ENCODE peak calls at places on chromosomes 4 and X, in eight cellular contexts. J is transverse colon, A is endodermal cell, B is ovary, H is cardiac muscle cell, L is uterus, N is K562, O is body of pancreas. R is an unnamed sample.

GRCh38 chr4:119480331-119480730 is 148.3 kb downstream of the PDE5A start:
- DNase-seq in J (no peak), A (no peak), B (no peak), H (no peak), L (no peak), N (no peak), O (no peak), R (no peak)

GRCh38 chrX:97672608-97673007 is 788.9 kb downstream of the RPA4 start:
- DNase-seq in J (no peak), A (no peak), B (no peak), H (no peak), L (no peak), N (no peak), O (no peak), R (no peak)

GRCh38 chr4:167021545-167022155 is 212.6 kb downstream of the SPOCK3 start:
- DNase-seq in J (peak; percentile 56), A (peak; percentile 89), B (peak; percentile 24), H (peak; percentile 80), L (peak; percentile 18), N (peak; percentile 68), O (peak; percentile 65), R (peak; percentile 72)

GRCh38 chrX:14509325-14510057 is 19.8 kb upstream of the GLRA2 start:
- DNase-seq in J (no peak), A (no peak), B (no peak), H (no peak), L (no peak), N (no peak), O (no peak), R (no peak)

GRCh38 chr4:118281611-118282442 is 71.0 kb downstream of the PRSS12 start:
- DNase-seq in J (no peak), A (peak; percentile 71), B (peak; percentile 48), H (peak; percentile 35), L (no peak), N (peak; percentile 52), O (peak; percentile 34), R (peak; percentile 41)

GRCh38 chrX:54920610-54921426 is at the start of gene TRO:
- DNase-seq in J (no peak), A (peak; percentile 85), B (no peak), H (peak; percentile 16), L (no peak), N (no peak), O (no peak), R (peak; percentile 35)

GRCh38 chr4:139921551-139922184 is 232.3 kb downstream of the MAML3 start:
- DNase-seq in J (peak; percentile 20), A (peak; percentile 55), B (no peak), H (no peak), L (no peak), N (no peak), O (peak; percentile 85), R (peak; percentile 91)

GRCh38 chrX:151458824-151459223 is 61.8 kb downstream of the VMA21 start:
- DNase-seq in J (no peak), A (no peak), B (no peak), H (peak; percentile 26), L (no peak), N (no peak), O (no peak), R (no peak)

GRCh38 chr4:85498068-85498733 is 23.3 kb downstream of the ARHGAP24 start:
- DNase-seq in J (peak; percentile 40), A (no peak), B (no peak), H (peak; percentile 79), L (peak; percentile 36), N (no peak), O (peak; percentile 74), R (no peak)

GRCh38 chr4:83810428-83810827 is 274.5 kb downstream of the GPAT3 start:
- DNase-seq in J (no peak), A (no peak), B (no peak), H (no peak), L (no peak), N (no peak), O (no peak), R (no peak)

GRCh38 chrX:153442463-153442862 is 3.4 kb downstream of the TREX2 start:
- DNase-seq in J (no peak), A (no peak), B (no peak), H (no peak), L (no peak), N (no peak), O (no peak), R (no peak)

GRCh38 chr4:52106142-52106541 is 55.0 kb downstream of the SPATA18 start:
- DNase-seq in J (no peak), A (no peak), B (no peak), H (no peak), L (no peak), N (no peak), O (no peak), R (no peak)

GRCh38 chrX:105821471-105822081 is 763 bp upstream of the NRK start:
- DNase-seq in J (peak; percentile 8), A (peak; percentile 79), B (peak; percentile 23), H (peak; percentile 50), L (no peak), N (no peak), O (peak; percentile 11), R (no peak)

GRCh38 chr4:915595-915994 is 16.5 kb downstream of the GAK start:
- DNase-seq in J (no peak), A (peak; percentile 61), B (no peak), H (peak; percentile 32), L (no peak), N (no peak), O (no peak), R (no peak)

GRCh38 chrX:103310592-103311400 is at the start of gene BEX2:
- DNase-seq in J (peak; percentile 86), A (peak; percentile 98), B (peak; percentile 87), H (peak; percentile 35), L (peak; percentile 80), N (peak; percentile 82), O (peak; percentile 91), R (peak; percentile 78)

GRCh38 chrX:23826653-23827052 is 43.7 kb downstream of the SAT1 start:
- DNase-seq in J (no peak), A (no peak), B (no peak), H (no peak), L (no peak), N (no peak), O (no peak), R (no peak)

DNA sequence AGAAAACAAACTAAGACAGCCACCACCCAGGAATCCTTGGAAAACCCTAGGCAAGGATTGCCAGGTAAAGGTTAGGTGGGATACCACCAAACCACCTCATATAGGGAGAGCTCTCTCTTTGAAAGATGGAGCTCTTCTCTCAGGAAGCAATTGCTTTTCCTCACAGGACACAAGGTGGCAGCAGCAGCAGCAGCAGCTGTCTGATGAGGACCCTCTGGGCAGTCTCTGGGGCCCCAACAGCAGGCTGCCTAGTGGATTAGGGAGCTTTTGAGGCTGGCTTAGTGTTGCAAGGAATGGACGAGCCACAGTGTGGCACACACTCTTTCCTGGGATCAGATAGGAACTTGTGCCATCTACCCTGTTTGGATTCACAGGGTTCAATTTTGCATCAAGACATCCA is 41.4 kb upstream of the CHRDL1 start:
- DNase-seq in J (no peak), A (peak; percentile 79), B (no peak), H (peak; percentile 0), L (no peak), N (no peak), O (no peak), R (peak; percentile 74)
- TF ChIP-seq CTCF in J (no peak), A (peak; percentile 83), B (no peak), H (peak; percentile 17), L (no peak), N (peak; percentile 5), O (no peak), R (peak; percentile 57)

DNA sequence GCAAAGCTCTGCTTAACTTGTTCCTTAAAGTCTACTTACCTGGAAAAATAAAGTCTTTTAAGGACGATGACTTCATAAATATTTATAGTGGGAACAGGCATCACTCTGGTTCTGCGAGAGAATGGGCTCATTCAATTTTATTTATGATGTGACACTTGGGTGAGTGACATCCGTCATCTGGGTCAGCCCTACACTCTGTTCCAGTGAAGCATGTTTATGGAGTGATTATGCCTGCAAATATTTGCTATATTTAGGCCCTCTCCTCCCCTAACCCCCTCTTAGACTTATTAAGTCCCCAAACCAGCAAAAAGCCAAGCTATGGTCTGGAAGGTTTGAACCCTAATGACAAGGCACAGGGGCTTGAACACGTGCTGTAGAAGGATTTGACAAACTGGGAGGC is 55.8 kb downstream of the C4orf51 start:
- DNase-seq in J (no peak), A (no peak), B (no peak), H (no peak), L (no peak), N (no peak), O (no peak), R (no peak)
- H3K27ac ChIP-seq in J (peak overlapping the region; percentile 93), A (peak overlapping the region; percentile 67), B (no peak overlapping the region), H (no peak overlapping the region), L (peak overlapping the region; percentile 98), N (no peak overlapping the region), O (peak overlapping the region; percentile 94), R (no peak overlapping the region)

DNA sequence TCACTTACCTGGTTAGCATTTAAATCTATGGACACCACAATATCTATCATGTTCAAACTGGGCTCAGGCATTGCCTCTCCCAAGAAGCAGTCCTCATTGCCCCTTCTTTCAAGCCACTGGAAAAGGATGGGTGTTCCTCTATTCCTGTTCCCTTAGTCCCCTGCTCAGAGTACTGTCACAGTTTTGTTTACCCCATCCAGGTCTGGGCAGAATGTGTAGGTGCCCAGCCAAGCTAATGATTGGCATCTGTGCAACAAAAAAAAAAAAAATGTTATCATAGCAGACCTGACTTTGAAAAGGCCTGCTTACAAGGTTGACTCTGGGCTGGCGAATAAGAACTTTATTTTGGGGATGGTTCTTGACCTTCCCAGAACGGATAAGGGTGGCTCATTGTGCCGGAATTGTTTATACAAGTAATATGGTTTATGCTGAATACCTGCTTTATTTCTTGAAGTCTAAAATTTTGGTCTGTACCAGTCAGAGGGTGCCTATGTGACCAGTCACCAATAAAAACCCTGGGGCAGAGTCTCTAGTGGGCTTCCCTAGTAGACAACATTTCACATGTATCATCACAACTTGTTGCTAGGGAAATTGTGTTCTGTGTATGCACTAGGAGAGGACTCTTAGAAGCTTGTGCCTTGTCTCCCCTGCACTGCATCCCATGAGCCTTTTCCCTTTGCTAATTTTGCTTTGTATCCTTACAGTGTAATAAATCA is 47.9 kb downstream of the JADE3 start:
- DNase-seq in J (no peak), A (no peak), B (no peak), H (no peak), L (no peak), N (no peak), O (no peak), R (no peak)
- H3K4me3 ChIP-seq in J (no peak overlapping the region), A (no peak overlapping the region), B (no peak overlapping the region), H (no peak overlapping the region), L (no peak overlapping the region), N (no peak overlapping the region), O (no peak overlapping the region), R (no peak overlapping the region)

GRCh38 chr4:169120624-169121023 is 110.6 kb upstream of the CBR4 start:
- DNase-seq in J (no peak), A (no peak), B (no peak), H (no peak), L (no peak), N (no peak), O (no peak), R (no peak)

GRCh38 chr4:169124661-169125060 is 114.6 kb upstream of the CBR4 start:
- DNase-seq in J (no peak), A (no peak), B (no peak), H (no peak), L (no peak), N (no peak), O (no peak), R (no peak)

GRCh38 chr4:169117591-169118081 is 107.6 kb upstream of the CBR4 start:
- DNase-seq in J (no peak), A (no peak), B (no peak), H (peak; percentile 57), L (no peak), N (no peak), O (no peak), R (no peak)

GRCh38 chr4:169122405-169122804 is 112.3 kb upstream of the CBR4 start:
- DNase-seq in J (no peak), A (no peak), B (no peak), H (no peak), L (no peak), N (no peak), O (no peak), R (no peak)

GRCh38 chr4:169121920-169122319 is 111.9 kb upstream of the CBR4 start:
- DNase-seq in J (no peak), A (no peak), B (no peak), H (no peak), L (no peak), N (no peak), O (no peak), R (no peak)
- TF ChIP-seq CTCF in J (no peak), A (peak; percentile 30), B (no peak), H (no peak), L (no peak), N (no peak), O (no peak), R (no peak)